ENCODE peak calls at places on chromosomes 4 and X, in seven cellular contexts. D, Y, V, Q, P, E and S are unnamed samples.

GRCh38 chr4:149553959-149554520 is 261.6 kb downstream of the IQCM start:
- DNase-seq in D (no peak), Y (no peak), V (no peak), Q (no peak), P (no peak), E (no peak), S (no peak)

GRCh38 chr4:139958738-139959096 is 195.3 kb downstream of the MAML3 start:
- DNase-seq in D (no peak), Y (no peak), V (no peak), Q (no peak), P (no peak), E (no peak), S (no peak)

GRCh38 chrX:107683124-107683895 is 55.0 kb downstream of the PRPS1 start:
- DNase-seq in D (no peak), Y (peak), V (no peak), Q (no peak), P (no peak), E (no peak), S (no peak)

GRCh38 chr4:53859305-53859704 is 205.1 kb downstream of the CHIC2 start:
- DNase-seq in D (no peak), Y (no peak), V (no peak), Q (no peak), P (no peak), E (no peak), S (no peak)

GRCh38 chrX:2841511-2841910 is 12.8 kb downstream of the GYG2 start:
- DNase-seq in D (no peak), Y (no peak), V (no peak), Q (no peak), P (no peak), E (no peak), S (no peak)

GRCh38 chrX:18964880-18965279 is 19.0 kb downstream of the PHKA2 start:
- DNase-seq in D (no peak), Y (no peak), V (no peak), Q (no peak), P (no peak), E (no peak), S (no peak)

GRCh38 chrX:111447298-111447697 is 35.3 kb upstream of the DCX start:
- DNase-seq in D (peak), Y (peak), V (no peak), Q (peak), P (no peak), E (no peak), S (no peak)

GRCh38 chr4:24118031-24118430 is 228.2 kb upstream of the PPARGC1A start:
- DNase-seq in D (no peak), Y (no peak), V (no peak), Q (no peak), P (no peak), E (peak), S (no peak)

GRCh38 chr4:151541438-151542071 is 132.6 kb downstream of the FHIP1A start:
- DNase-seq in D (no peak), Y (peak), V (no peak), Q (peak), P (peak), E (peak), S (no peak)

GRCh38 chrX:19627081-19627480 is 111.8 kb upstream of the MAP3K15 start:
- DNase-seq in D (no peak), Y (no peak), V (no peak), Q (no peak), P (no peak), E (no peak), S (no peak)

GRCh38 chr4:162456106-162456505 is 292.3 kb upstream of the FSTL5 start:
- DNase-seq in D (no peak), Y (no peak), V (no peak), Q (no peak), P (no peak), E (no peak), S (no peak)

GRCh38 chrX:39739585-39739984 is 358.2 kb downstream of the BCOR start:
- DNase-seq in D (no peak), Y (no peak), V (no peak), Q (no peak), P (no peak), E (no peak), S (no peak)

GRCh38 chr4:113031212-113031611 is 18.2 kb upstream of the ANK2 start:
- DNase-seq in D (no peak), Y (no peak), V (no peak), Q (no peak), P (no peak), E (no peak), S (no peak)

GRCh38 chr4:10015140-10015753 is 6.0 kb downstream of the SLC2A9 start:
- DNase-seq in D (peak), Y (peak), V (no peak), Q (no peak), P (no peak), E (peak), S (no peak)

GRCh38 chr4:169267070-169267469 is 3.7 kb downstream of the SH3RF1 start:
- DNase-seq in D (no peak), Y (no peak), V (no peak), Q (no peak), P (no peak), E (no peak), S (no peak)

GRCh38 chrX:97308161-97308560 is 424.5 kb downstream of the RPA4 start:
- DNase-seq in D (no peak), Y (peak), V (no peak), Q (no peak), P (no peak), E (peak), S (no peak)

GRCh38 chrX:38657562-38657961 is 96.2 kb downstream of the TSPAN7 start:
- DNase-seq in D (no peak), Y (no peak), V (no peak), Q (no peak), P (no peak), E (no peak), S (no peak)

GRCh38 chrX:124289443-124289842 is 43.0 kb upstream of the TEX13D start:
- DNase-seq in D (no peak), Y (no peak), V (no peak), Q (peak), P (no peak), E (no peak), S (no peak)

GRCh38 chr4:151896880-151897279 is 136.1 kb upstream of the GATB start:
- DNase-seq in D (no peak), Y (no peak), V (no peak), Q (no peak), P (no peak), E (no peak), S (no peak)